ENCODE peak calls at places on chromosomes 3 and 15, in seven cellular contexts. M is fibroblast of pulmonary artery, D is ovary, I is upper lobe of right lung, X is astrocyte of the spinal cord, O is hepatocyte, H is choroid plexus epithelial cell. J is an unnamed sample.

GRCh38 chr3:72487078-72487765 is 361.0 kb downstream of the SHQ1 start:
- DNase-seq in X (peak), O (peak), I (peak), H (peak), D (peak), M (peak), J (peak)

GRCh38 chr3:182755308-182756106 is 37.8 kb upstream of the ATP11B start:
- DNase-seq in I (no peak), D (no peak), O (no peak), H (peak), X (peak), M (peak), J (no peak)

GRCh38 chr15:35557544-35557943 is 11.6 kb upstream of the DPH6 start:
- DNase-seq in D (no peak), M (peak), H (peak), I (no peak), X (peak), O (no peak), J (no peak)

GRCh38 chr3:48564022-48564421 is 441 bp upstream of the UCN2 start:
- DNase-seq in X (peak), I (peak), D (no peak), H (peak), O (no peak), M (peak), J (no peak)

GRCh38 chr15:84949845-84950569 is 31.6 kb upstream of the PDE8A start:
- DNase-seq in M (no peak), X (no peak), D (no peak), O (no peak), I (no peak), H (no peak), J (no peak)

GRCh38 chr3:191813245-191813644 is 352.3 kb downstream of the PYDC2 start:
- DNase-seq in D (no peak), M (no peak), O (no peak), H (no peak), X (no peak), I (no peak), J (no peak)

GRCh38 chr3:139111392-139112229 is 66.9 kb upstream of the PRR23C start:
- DNase-seq in M (peak), D (peak), X (peak), O (peak), H (peak), I (peak), J (no peak)

GRCh38 chr3:169044341-169045113 is 619.0 kb downstream of the MECOM start:
- DNase-seq in H (peak), I (no peak), M (peak), O (no peak), X (peak), D (no peak), J (no peak)

GRCh38 chr15:60649845-60650548 is 171.1 kb upstream of the ICE2 start:
- DNase-seq in I (no peak), M (no peak), H (peak), D (no peak), X (peak), O (peak), J (no peak)

GRCh38 chr15:74449066-74449465 is 11.9 kb downstream of the UBL7 start:
- DNase-seq in X (no peak), M (no peak), O (no peak), H (no peak), D (no peak), I (no peak), J (no peak)

GRCh38 chr3:54240-54639 is 142.3 kb upstream of the CHL1 start:
- DNase-seq in H (no peak), O (no peak), X (no peak), M (no peak), D (no peak), I (no peak), J (no peak)

GRCh38 chr15:48384616-48385015 is 53.4 kb downstream of the DUT start:
- DNase-seq in M (no peak), O (no peak), H (no peak), I (no peak), X (no peak), D (no peak), J (no peak)

DNA sequence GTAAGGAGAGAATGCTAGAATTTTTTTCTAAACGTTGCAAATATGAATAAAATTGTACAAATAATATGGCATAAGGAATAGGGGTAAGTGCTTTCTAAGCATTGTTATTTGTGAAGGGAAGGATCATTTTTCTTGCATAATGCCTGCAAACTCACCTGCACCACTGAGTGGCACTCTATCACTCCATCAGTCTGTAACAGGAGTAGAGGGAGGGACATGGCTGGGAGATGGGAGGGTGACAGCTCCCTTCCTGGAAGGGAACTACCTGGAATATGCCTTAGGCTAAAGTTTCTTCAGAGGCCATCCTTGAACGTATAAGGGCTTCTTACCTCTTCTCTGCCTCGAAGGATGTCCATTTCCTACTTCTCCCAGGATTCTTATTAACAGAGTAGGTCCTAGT is 3.0 kb downstream of the NAALADL2 start:
- DNase-seq in I (no peak), M (no peak), X (no peak), H (peak), O (peak), D (no peak), J (no peak)
- TF ChIP-seq CTCF in I (peak), M (no peak), X (peak), H (peak), O (peak), D (no peak), J (peak)

DNA sequence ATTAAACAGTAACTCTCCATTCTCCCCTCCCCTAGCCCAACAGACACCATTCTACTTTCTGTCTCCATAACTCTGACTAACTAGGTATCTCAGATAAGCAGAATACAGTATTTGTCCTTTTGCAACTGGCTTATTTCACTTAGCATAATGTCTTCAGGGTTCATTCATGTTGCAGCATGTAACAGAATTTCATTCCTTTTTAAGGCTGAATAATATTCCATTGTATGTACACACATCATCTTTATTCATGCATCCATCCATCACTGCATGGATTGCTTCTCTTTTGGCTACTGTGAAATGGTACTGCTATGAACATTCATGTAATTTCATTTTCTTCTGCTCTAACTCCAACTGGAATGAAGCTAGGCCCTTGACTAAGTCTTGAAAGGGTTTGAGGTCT is 2.0 kb upstream of the PTPN23 start:
- DNase-seq in D (no peak), I (no peak), O (no peak), X (no peak), M (no peak), H (no peak), J (no peak)
- H3K4me3 ChIP-seq in D (no peak), I (no peak), O (no peak), X (no peak), M (no peak), H (no peak), J (no peak)

GRCh38 chr15:24678485-24678884 is 2.9 kb downstream of the NPAP1 start:
- DNase-seq in I (no peak), D (no peak), O (no peak), X (no peak), H (no peak), M (no peak), J (no peak)
- TF ChIP-seq CTCF in I (no peak), D (no peak), O (no peak), X (no peak), H (no peak), M (no peak), J (no peak)

GRCh38 chr15:56805466-56806146 is 72.3 kb upstream of the ZNF280D start:
- DNase-seq in X (peak), H (peak), D (peak), O (peak), I (no peak), M (peak), J (peak)
- H3K4me3 ChIP-seq in X (peak), H (peak), D (peak), O (no peak), I (no peak), M (peak), J (peak)

GRCh38 chr3:58630081-58630709 is 36.4 kb downstream of the FAM3D start:
- DNase-seq in D (peak), X (peak), I (no peak), H (peak), O (peak), M (peak), J (no peak)

GRCh38 chr3:58627941-58628340 is 38.6 kb downstream of the FAM3D start:
- DNase-seq in X (no peak), M (no peak), H (no peak), I (no peak), O (no peak), D (no peak), J (no peak)

GRCh38 chr3:58629629-58630028 is 36.9 kb downstream of the FAM3D start:
- DNase-seq in H (no peak), X (no peak), D (no peak), O (no peak), I (no peak), M (no peak), J (no peak)

GRCh38 chr3:58627580-58627894 is 39.0 kb downstream of the FAM3D start:
- DNase-seq in X (peak), H (peak), O (peak), I (no peak), D (peak), M (peak), J (no peak)

DNA sequence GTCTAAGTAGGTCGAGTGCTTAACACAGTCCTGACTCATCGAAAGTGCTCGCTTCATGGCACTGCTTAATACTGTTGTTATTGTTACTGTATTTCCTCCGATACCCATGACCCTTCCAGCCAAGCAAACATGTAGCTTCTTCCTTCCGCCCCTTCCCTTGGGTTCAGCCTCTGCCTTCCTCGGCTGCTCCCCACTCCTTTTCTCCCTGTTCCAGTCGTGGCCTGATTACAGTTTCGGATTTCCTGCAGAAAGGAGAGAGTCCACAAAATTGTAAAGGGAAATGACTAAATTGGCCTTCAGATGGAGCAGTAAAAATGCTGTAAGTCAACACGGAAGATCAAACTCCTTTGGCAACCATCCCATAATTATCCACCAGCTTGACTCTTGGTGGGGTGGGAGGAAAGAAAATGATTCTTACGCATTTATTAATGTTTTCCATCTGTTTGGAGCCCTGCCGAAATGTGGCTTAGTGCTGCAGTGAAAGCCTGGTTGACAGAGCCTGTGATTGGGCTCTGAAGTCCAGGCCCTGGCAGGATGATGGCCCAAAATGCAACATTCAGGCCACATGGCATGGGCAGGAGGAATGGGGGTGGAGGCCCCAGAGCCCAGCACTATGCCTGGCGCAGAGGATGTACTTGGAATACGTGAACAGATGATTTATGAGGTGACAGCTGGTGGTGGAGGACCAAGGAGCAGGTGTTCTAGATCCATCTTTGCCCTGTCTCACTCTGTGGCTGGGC is 37.6 kb downstream of the FAM3D start:
- DNase-seq in X (peak), M (peak), I (no peak), O (peak), D (peak), H (peak), J (no peak)
- TF ChIP-seq CTCF in X (no peak), M (peak), I (no peak), O (no peak), D (no peak), H (no peak), J (no peak)

GRCh38 chr15:70854669-70854976 is 666 bp upstream of the LARP6 start:
- DNase-seq in H (peak), X (no peak), M (peak), D (peak), O (no peak), I (no peak), J (no peak)

GRCh38 chr15:70851889-70852288 is 2.1 kb downstream of the LARP6 start:
- DNase-seq in M (no peak), H (no peak), X (no peak), O (no peak), I (no peak), D (no peak), J (no peak)

GRCh38 chr15:70853855-70854668 is at the start of gene LARP6:
- DNase-seq in M (peak), X (peak), D (peak), O (peak), I (no peak), H (peak), J (no peak)

GRCh38 chr15:70853270-70853854 is 595 bp downstream of the LARP6 start:
- DNase-seq in M (peak), D (peak), H (peak), O (peak), X (peak), I (no peak), J (no peak)

DNA sequence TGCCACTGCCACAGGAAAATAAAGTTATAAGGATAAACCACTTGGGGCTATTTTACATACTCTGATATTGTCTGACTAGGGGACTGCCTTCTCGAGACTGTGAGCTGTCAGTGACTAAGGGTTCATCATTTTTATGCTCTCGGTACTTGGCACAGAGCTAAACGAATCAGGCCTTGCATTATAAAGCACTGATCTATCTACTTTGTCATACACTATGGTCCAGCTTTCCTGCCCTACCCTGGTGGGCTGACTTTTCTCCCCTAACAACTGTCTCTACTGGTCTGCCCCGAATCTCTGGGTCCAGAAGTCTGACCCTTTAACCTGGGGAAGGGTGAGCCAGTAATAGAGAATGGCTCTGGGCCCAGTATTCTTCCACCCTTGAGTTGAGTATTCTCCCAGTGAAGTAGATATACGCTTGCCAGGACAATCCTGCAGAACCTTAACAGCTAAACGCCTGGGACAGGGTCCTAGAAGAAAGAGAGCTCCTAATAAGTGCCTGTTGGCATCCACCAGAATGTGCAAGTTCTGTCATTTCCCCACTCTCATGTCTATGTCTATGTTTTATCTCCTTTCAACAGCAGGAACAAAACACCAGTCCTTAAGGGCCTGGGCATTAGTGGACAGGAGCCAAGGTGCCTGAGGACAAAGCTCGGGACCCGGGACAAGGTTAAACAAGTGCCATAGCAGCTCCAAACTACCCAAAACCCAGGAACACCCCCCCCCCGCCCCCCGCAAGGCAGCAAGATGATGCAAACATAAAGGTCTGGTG is 1.3 kb downstream of the LARP6 start:
- DNase-seq in X (peak), I (no peak), H (peak), O (no peak), M (peak), D (no peak), J (no peak)
- H3K4me3 ChIP-seq in X (peak), I (peak), H (peak), O (peak), M (peak), D (peak), J (peak)

GRCh38 chr15:73237910-73238309 is 130.8 kb downstream of the HCN4 start:
- DNase-seq in O (no peak), M (no peak), X (no peak), D (no peak), H (no peak), I (no peak), J (no peak)

GRCh38 chr15:73240864-73241499 is 127.8 kb downstream of the HCN4 start:
- DNase-seq in I (no peak), O (peak), H (peak), X (peak), D (peak), M (peak), J (peak)

GRCh38 chr15:73244333-73244732 is 124.4 kb downstream of the HCN4 start:
- DNase-seq in M (no peak), I (no peak), H (peak), D (no peak), O (peak), X (no peak), J (no peak)

GRCh38 chr15:73239564-73240208 is 129.1 kb downstream of the HCN4 start:
- DNase-seq in H (peak), M (peak), X (no peak), I (no peak), D (no peak), O (no peak), J (no peak)
- TF ChIP-seq CTCF in H (peak), M (peak), X (peak), I (no peak), D (no peak), O (peak), J (peak)